ENCODE peak calls at places on chromosomes 4 and X, in six cellular contexts. A, E, P, S, I and O are unnamed samples.

GRCh38 chr4:98484031-98484430 is 174.4 kb downstream of the TSPAN5 start:
- DNase-seq in A (no peak), E (no peak), P (no peak), S (no peak), I (no peak), O (no peak)

GRCh38 chr4:61543976-61544375 is 343.9 kb downstream of the ADGRL3 start:
- DNase-seq in A (no peak), E (no peak), P (no peak), S (no peak), I (no peak), O (no peak)

GRCh38 chr4:81039351-81040174 is 9.1 kb downstream of the BMP3 start:
- DNase-seq in A (no peak), E (no peak), P (no peak), S (no peak), I (no peak), O (no peak)

GRCh38 chrX:86133761-86134160 is 14.5 kb upstream of the DACH2 start:
- DNase-seq in A (no peak), E (no peak), P (no peak), S (peak), I (no peak), O (no peak)

GRCh38 chrX:110407910-110408545 is 49.4 kb downstream of the RTL9 start:
- DNase-seq in A (peak), E (peak), P (peak), S (peak), I (peak), O (peak)

GRCh38 chrX:94633237-94633636 is 959.2 kb downstream of the FAM133A start:
- DNase-seq in A (no peak), E (no peak), P (no peak), S (peak), I (no peak), O (no peak)

GRCh38 chr4:24850669-24851068 is 55.3 kb downstream of the SOD3 start:
- DNase-seq in A (peak), E (no peak), P (no peak), S (peak), I (no peak), O (no peak)

GRCh38 chrX:102129473-102129872 is 4.0 kb downstream of the TCEAL2 start:
- DNase-seq in A (no peak), E (no peak), P (no peak), S (peak), I (peak), O (no peak)

GRCh38 chr4:81601270-81601694 is 129.6 kb upstream of the RASGEF1B start:
- DNase-seq in A (no peak), E (no peak), P (no peak), S (no peak), I (no peak), O (no peak)

GRCh38 chrX:104488811-104489210 is 77.2 kb upstream of the IL1RAPL2 start:
- DNase-seq in A (no peak), E (no peak), P (no peak), S (no peak), I (no peak), O (no peak)

GRCh38 chr4:171676555-171677215 is 136.5 kb upstream of the GALNTL6 start:
- DNase-seq in A (no peak), E (no peak), P (peak), S (no peak), I (no peak), O (peak)

GRCh38 chrX:81528041-81528440 is 326.1 kb downstream of the SH3BGRL start:
- DNase-seq in A (no peak), E (no peak), P (no peak), S (no peak), I (no peak), O (peak)

GRCh38 chr4:87732033-87732770 is 67.2 kb upstream of the IBSP start:
- DNase-seq in A (no peak), E (no peak), P (no peak), S (no peak), I (no peak), O (no peak)

GRCh38 chrX:151393514-151393913 is 3.5 kb upstream of the VMA21 start:
- DNase-seq in A (no peak), E (no peak), P (no peak), S (no peak), I (no peak), O (no peak)

GRCh38 chr4:128718793-128719192 is 90.7 kb upstream of the JADE1 start:
- DNase-seq in A (no peak), E (no peak), P (no peak), S (no peak), I (no peak), O (no peak)

GRCh38 chr4:148059617-148060180 is 327.8 kb downstream of the ARHGAP10 start:
- DNase-seq in A (no peak), E (no peak), P (no peak), S (no peak), I (no peak), O (no peak)

GRCh38 chrX:585115-585808 is 45.3 kb upstream of the SHOX start:
- DNase-seq in A (no peak), E (no peak), P (no peak), S (no peak), I (no peak), O (no peak)